ENCODE peak calls at places on chromosomes 13 and 19, in six cellular contexts. G is tibial artery, B is tibial nerve, R is cardiac muscle cell, A is ascending aorta, V is omental fat pad. O is an unnamed sample.

GRCh38 chr13:39767791-39768564 is 112.5 kb downstream of the COG6 start:
- DNase-seq in G (no peak), B (no peak), R (no peak), A (no peak), V (no peak), O (peak; percentile 69)

GRCh38 chr19:58394821-58395219 is 636 bp upstream of the RNF225 start:
- DNase-seq in G (no peak), B (no peak), R (no peak), A (no peak), V (no peak), O (no peak)

GRCh38 chr13:45446181-45446580 is 18.6 kb upstream of the COG3 start:
- DNase-seq in G (no peak), B (no peak), R (no peak), A (no peak), V (no peak), O (no peak)

GRCh38 chr13:46119883-46120614 is 15.2 kb upstream of the CPB2 start:
- DNase-seq in G (no peak), B (no peak), R (no peak), A (no peak), V (no peak), O (peak; percentile 55)

GRCh38 chr13:23651887-23652286 is 81.7 kb downstream of the TNFRSF19 start:
- DNase-seq in G (no peak), B (no peak), R (no peak), A (no peak), V (no peak), O (no peak)

GRCh38 chr13:23674795-23675640 is 104.8 kb downstream of the TNFRSF19 start:
- DNase-seq in G (no peak), B (no peak), R (no peak), A (no peak), V (no peak), O (no peak)

GRCh38 chr13:86813198-86813597 is 858.0 kb upstream of the SLITRK5 start:
- DNase-seq in G (no peak), B (no peak), R (no peak), A (no peak), V (no peak), O (no peak)

GRCh38 chr13:42926555-42926954 is 65.5 kb downstream of the EPSTI1 start:
- DNase-seq in G (no peak), B (no peak), R (no peak), A (no peak), V (no peak), O (no peak)

GRCh38 chr13:43089912-43090498 is 66.6 kb downstream of the DNAJC15 start:
- DNase-seq in G (no peak), B (no peak), R (no peak), A (no peak), V (no peak), O (no peak)

GRCh38 chr19:35692010-35692409 is 12.3 kb upstream of the ZBTB32 start:
- DNase-seq in G (no peak), B (no peak), R (no peak), A (no peak), V (no peak), O (no peak)

GRCh38 chr13:108859202-108860012 is 230.0 kb downstream of the MYO16 start:
- DNase-seq in G (no peak), B (no peak), R (peak; percentile 19), A (no peak), V (no peak), O (no peak)

GRCh38 chr13:90098580-90098979 is 1248.9 kb upstream of the MIR17HG start:
- DNase-seq in G (no peak), B (no peak), R (no peak), A (no peak), V (no peak), O (no peak)

DNA sequence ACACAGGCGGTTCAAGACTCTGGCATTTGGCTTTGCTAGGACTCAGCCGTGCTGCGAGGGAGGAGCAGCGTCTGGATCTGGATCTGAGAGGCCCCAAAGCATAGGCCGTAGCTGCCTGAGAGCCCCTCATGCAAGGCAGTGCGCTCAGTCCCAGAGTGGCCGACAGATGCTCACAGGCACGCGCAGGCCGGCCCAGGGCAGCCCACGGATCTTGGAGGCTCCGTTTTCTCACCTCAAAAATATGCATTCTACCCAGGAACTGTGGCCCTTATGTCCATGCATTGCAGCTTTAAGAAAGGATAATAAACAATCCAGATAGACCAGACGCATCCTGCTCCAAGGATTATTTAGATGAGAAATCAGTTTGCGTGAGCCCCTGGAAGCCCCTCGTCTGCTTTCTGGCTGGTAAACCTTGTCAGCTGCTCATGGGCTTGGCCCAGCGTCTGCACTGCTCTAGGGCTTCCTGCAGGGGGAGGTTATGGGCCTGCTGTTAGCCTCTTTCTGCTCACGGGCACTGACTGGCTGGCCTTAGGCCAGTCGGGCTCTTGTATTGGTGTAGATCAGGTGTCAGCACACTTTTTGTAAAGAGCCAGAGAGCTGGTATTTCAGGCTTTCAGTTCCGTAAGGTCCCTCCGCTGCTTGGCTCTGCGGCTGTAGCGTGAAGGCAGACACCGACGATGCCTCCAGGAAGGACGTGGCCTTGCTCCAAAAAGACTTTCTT is 24.2 kb downstream of the TEX29 start:
- DNase-seq in G (no peak), B (no peak), R (peak; percentile 86), A (no peak), V (no peak), O (peak; percentile 95)
- TF ChIP-seq CTCF in G (no peak), B (no peak), R (peak; percentile 41), A (no peak), V (no peak), O (peak; percentile 85)

GRCh38 chr19:1592023-1592754 is 476 bp downstream of the MBD3 start:
- DNase-seq in G (peak; percentile 90), B (peak; percentile 57), R (peak; percentile 96), A (peak; percentile 88), V (peak; percentile 42), O (peak; percentile 90)

GRCh38 chr19:1591421-1592022 is 1.1 kb downstream of the MBD3 start:
- DNase-seq in G (no peak), B (no peak), R (peak; percentile 32), A (no peak), V (no peak), O (no peak)

GRCh38 chr19:1587872-1588271 is 4.8 kb downstream of the MBD3 start:
- DNase-seq in G (no peak), B (no peak), R (no peak), A (no peak), V (no peak), O (no peak)

GRCh38 chr19:1592755-1593628 is at the start of gene MBD3:
- DNase-seq in G (peak; percentile 96), B (peak; percentile 80), R (peak; percentile 99), A (peak; percentile 96), V (peak; percentile 70), O (peak; percentile 96)

GRCh38 chr19:1590641-1591397 is 1.8 kb downstream of the MBD3 start:
- DNase-seq in G (no peak), B (no peak), R (peak; percentile 59), A (no peak), V (no peak), O (peak; percentile 81)
- TF ChIP-seq CTCF in G (no peak), B (no peak), R (peak; percentile 44), A (no peak), V (no peak), O (peak; percentile 61)

GRCh38 chr19:40423227-40423566 is 2.6 kb downstream of the SERTAD1 start:
- DNase-seq in G (no peak), B (no peak), R (no peak), A (no peak), V (no peak), O (peak; percentile 53)

GRCh38 chr19:40424637-40425449 is 949 bp downstream of the SERTAD1 start:
- DNase-seq in G (no peak), B (no peak), R (peak; percentile 51), A (no peak), V (no peak), O (peak; percentile 70)

GRCh38 chr19:40425450-40426287 is at the start of gene SERTAD1:
- DNase-seq in G (peak; percentile 100), B (peak; percentile 100), R (peak; percentile 100), A (peak; percentile 100), V (peak; percentile 99), O (peak; percentile 100)

GRCh38 chr19:40422428-40423226 is 3.2 kb downstream of the SERTAD1 start:
- DNase-seq in G (no peak), B (no peak), R (no peak), A (no peak), V (no peak), O (peak; percentile 45)

GRCh38 chr19:40423938-40424337 is 1.9 kb downstream of the SERTAD1 start:
- DNase-seq in G (no peak), B (no peak), R (no peak), A (no peak), V (no peak), O (no peak)
- TF ChIP-seq CTCF in G (no peak), B (no peak), R (no peak), A (no peak), V (no peak), O (no peak)

GRCh38 chr13:99119686-99120085 is 81.0 kb upstream of the UBAC2 start:
- DNase-seq in G (no peak), B (no peak), R (no peak), A (no peak), V (no peak), O (no peak)

GRCh38 chr13:99123101-99124045 is 77.3 kb upstream of the UBAC2 start:
- DNase-seq in G (no peak), B (no peak), R (no peak), A (no peak), V (no peak), O (no peak)

GRCh38 chr13:99124046-99124400 is 76.6 kb upstream of the UBAC2 start:
- DNase-seq in G (no peak), B (no peak), R (no peak), A (no peak), V (no peak), O (no peak)

GRCh38 chr13:99122171-99122570 is 78.5 kb upstream of the UBAC2 start:
- DNase-seq in G (no peak), B (no peak), R (no peak), A (no peak), V (no peak), O (no peak)

GRCh38 chr13:99120751-99121150 is 79.9 kb upstream of the UBAC2 start:
- DNase-seq in G (no peak), B (no peak), R (no peak), A (no peak), V (no peak), O (no peak)
- TF ChIP-seq CTCF in G (no peak), B (no peak), R (no peak), A (no peak), V (no peak), O (no peak)

GRCh38 chr19:10416380-10417257 is 3.7 kb upstream of the PDE4A start:
- DNase-seq in G (peak; percentile 79), B (peak; percentile 68), R (peak; percentile 89), A (peak; percentile 94), V (peak; percentile 95), O (peak; percentile 97)

GRCh38 chr19:10417598-10418280 is 2.6 kb upstream of the PDE4A start:
- DNase-seq in G (no peak), B (no peak), R (peak; percentile 44), A (no peak), V (no peak), O (peak; percentile 83)

GRCh38 chr19:10419200-10419645 is 1.1 kb upstream of the PDE4A start:
- DNase-seq in G (no peak), B (no peak), R (no peak), A (no peak), V (no peak), O (peak; percentile 75)

GRCh38 chr19:10419646-10420443 is 493 bp upstream of the PDE4A start:
- DNase-seq in G (no peak), B (no peak), R (peak; percentile 72), A (no peak), V (no peak), O (peak; percentile 98)

GRCh38 chr19:10418281-10419199 is 1.8 kb upstream of the PDE4A start:
- DNase-seq in G (no peak), B (no peak), R (peak; percentile 30), A (no peak), V (no peak), O (peak; percentile 72)
- TF ChIP-seq CTCF in G (no peak), B (no peak), R (peak; percentile 11), A (no peak), V (no peak), O (no peak)

O was measured in endodermal cell.